ENCODE peak calls at places on chromosomes 2 and 18, in four cellular contexts. F is stimulated activated CD8-positive, alpha-beta memory T cell treated with anti-CD3 and anti-CD28 coated beads, Interleukin-2, amount 100 ng/mL, for 48 hours; U is SW480; P is fibroblast of lung. O is an unnamed sample.

GRCh38 chr2:134314656-134315377 is 60.9 kb downstream of the MGAT5 start:
- DNase-seq in F (no peak), U (no peak), P (no peak), O (no peak)

GRCh38 chr18:54323561-54323960 is 34.1 kb downstream of the STARD6 start:
- DNase-seq in F (no peak), U (no peak), P (no peak), O (no peak)

GRCh38 chr2:26724784-26725515 is 32.4 kb downstream of the KCNK3 start:
- DNase-seq in F (no peak), U (no peak), P (no peak), O (no peak)

GRCh38 chr2:26724004-26724750 is 31.7 kb downstream of the KCNK3 start:
- DNase-seq in F (no peak), U (peak), P (peak), O (no peak)

GRCh38 chr2:197852127-197852526 is 47.7 kb downstream of the PLCL1 start:
- DNase-seq in F (no peak), U (no peak), P (no peak), O (no peak)

GRCh38 chr18:26091047-26091630 is 726 bp upstream of the SS18 start:
- DNase-seq in F (no peak), U (no peak), P (no peak), O (peak)

GRCh38 chr2:148812306-148812705 is 62.7 kb upstream of the KIF5C start:
- DNase-seq in F (no peak), U (no peak), P (peak), O (no peak)

GRCh38 chr2:109275120-109276040 is 146.4 kb downstream of the SH3RF3 start:
- DNase-seq in F (no peak), U (no peak), P (peak), O (peak)

GRCh38 chr2:234702731-234703225 is 205.9 kb upstream of the ARL4C start:
- DNase-seq in F (no peak), U (no peak), P (no peak), O (no peak)

GRCh38 chr18:34595673-34596072 is 114.4 kb upstream of the DTNA start:
- DNase-seq in F (no peak), U (peak), P (peak), O (peak)

O was measured in DMS53.